ENCODE peak calls at places on chromosomes 12 and 14, in ten cellular contexts. F, D, G, P, U, E, S, X, L and Y are unnamed samples.
A peak's percentile ranks its signal among the peaks of the same experiment; 100 is the strongest.

GRCh38 chr12:130860311-130860710 is 11.6 kb upstream of the RAN start:
- DNase-seq in F (no peak), D (no peak), G (no peak), P (no peak), U (no peak), E (no peak), S (no peak), X (no peak), L (no peak), Y (no peak)

GRCh38 chr12:22529281-22530060 is 14.9 kb downstream of the C2CD5 start:
- DNase-seq in F (peak; percentile 49), D (peak; percentile 25), G (no peak), P (no peak), U (no peak), E (peak; percentile 49), S (no peak), X (peak; percentile 18), L (no peak), Y (no peak)

GRCh38 chr12:108447168-108447840 is 67.8 kb upstream of the FICD start:
- DNase-seq in F (no peak), D (no peak), G (no peak), P (no peak), U (no peak), E (no peak), S (no peak), X (no peak), L (no peak), Y (no peak)

GRCh38 chr12:49627752-49628360 is 4.5 kb downstream of the PRPF40B start:
- DNase-seq in F (peak; percentile 72), D (no peak), G (no peak), P (no peak), U (no peak), E (no peak), S (peak; percentile 4), X (no peak), L (peak; percentile 23), Y (no peak)

GRCh38 chr12:65147312-65147905 is 22.0 kb upstream of the LEMD3 start:
- DNase-seq in F (no peak), D (no peak), G (no peak), P (no peak), U (no peak), E (no peak), S (no peak), X (no peak), L (no peak), Y (no peak)

GRCh38 chr14:74377976-74378690 is 29.9 kb downstream of the VRTN start:
- DNase-seq in F (no peak), D (no peak), G (no peak), P (no peak), U (no peak), E (no peak), S (no peak), X (no peak), L (no peak), Y (no peak)

GRCh38 chr14:21346532-21347135 is 37.2 kb downstream of the SUPT16H start:
- DNase-seq in F (peak; percentile 41), D (no peak), G (no peak), P (no peak), U (no peak), E (no peak), S (no peak), X (no peak), L (no peak), Y (no peak)

GRCh38 chr12:94762943-94763342 is 112.6 kb upstream of the TMCC3 start:
- DNase-seq in F (no peak), D (no peak), G (no peak), P (no peak), U (no peak), E (no peak), S (no peak), X (no peak), L (no peak), Y (no peak)

GRCh38 chr12:130803707-130804106 is 35.3 kb downstream of the STX2 start:
- DNase-seq in F (peak; percentile 60), D (no peak), G (no peak), P (no peak), U (no peak), E (no peak), S (no peak), X (no peak), L (no peak), Y (no peak)

GRCh38 chr14:35402323-35403084 is 2.0 kb downstream of the NFKBIA start:
- DNase-seq in F (peak; percentile 18), D (no peak), G (no peak), P (peak; percentile 25), U (no peak), E (peak; percentile 54), S (peak; percentile 63), X (no peak), L (no peak), Y (no peak)

GRCh38 chr14:26930576-26930975 is 332.7 kb upstream of the NOVA1 start:
- DNase-seq in F (no peak), D (no peak), G (no peak), P (no peak), U (no peak), E (no peak), S (no peak), X (no peak), L (no peak), Y (no peak)

GRCh38 chr12:69630191-69630590 is 19.5 kb upstream of the LRRC10 start:
- DNase-seq in F (no peak), D (peak; percentile 20), G (no peak), P (no peak), U (no peak), E (no peak), S (no peak), X (no peak), L (no peak), Y (no peak)

GRCh38 chr12:32069071-32069470 is 37.6 kb upstream of the BICD1 start:
- DNase-seq in F (no peak), D (no peak), G (no peak), P (no peak), U (no peak), E (no peak), S (no peak), X (no peak), L (no peak), Y (peak; percentile 38)

GRCh38 chr14:96215845-96216244 is 11.2 kb downstream of the BDKRB2 start:
- DNase-seq in F (no peak), D (no peak), G (no peak), P (no peak), U (no peak), E (no peak), S (no peak), X (no peak), L (no peak), Y (no peak)

GRCh38 chr14:77372304-77372841 is 4.5 kb downstream of the TMED8 start:
- DNase-seq in F (peak; percentile 86), D (no peak), G (peak; percentile 83), P (no peak), U (no peak), E (peak; percentile 12), S (no peak), X (no peak), L (no peak), Y (no peak)

GRCh38 chr14:56975521-56975920 is 165.2 kb upstream of the OTX2 start:
- DNase-seq in F (no peak), D (no peak), G (no peak), P (no peak), U (no peak), E (no peak), S (no peak), X (no peak), L (no peak), Y (no peak)

GRCh38 chr14:104724981-104725771 is 1.1 kb downstream of the ADSS1 start:
- DNase-seq in F (no peak), D (no peak), G (no peak), P (no peak), U (peak; percentile 65), E (no peak), S (no peak), X (no peak), L (no peak), Y (no peak)
- H3K4me3 ChIP-seq in F (no peak overlapping the region), D (peak overlapping the region; percentile 66), G (no peak overlapping the region), P (no peak overlapping the region), U (peak overlapping the region; percentile 63), E (no peak overlapping the region), S (peak overlapping the region; percentile 67), X (peak overlapping the region; percentile 54), L (peak overlapping the region; percentile 76), Y (peak overlapping the region; percentile 52)

DNA sequence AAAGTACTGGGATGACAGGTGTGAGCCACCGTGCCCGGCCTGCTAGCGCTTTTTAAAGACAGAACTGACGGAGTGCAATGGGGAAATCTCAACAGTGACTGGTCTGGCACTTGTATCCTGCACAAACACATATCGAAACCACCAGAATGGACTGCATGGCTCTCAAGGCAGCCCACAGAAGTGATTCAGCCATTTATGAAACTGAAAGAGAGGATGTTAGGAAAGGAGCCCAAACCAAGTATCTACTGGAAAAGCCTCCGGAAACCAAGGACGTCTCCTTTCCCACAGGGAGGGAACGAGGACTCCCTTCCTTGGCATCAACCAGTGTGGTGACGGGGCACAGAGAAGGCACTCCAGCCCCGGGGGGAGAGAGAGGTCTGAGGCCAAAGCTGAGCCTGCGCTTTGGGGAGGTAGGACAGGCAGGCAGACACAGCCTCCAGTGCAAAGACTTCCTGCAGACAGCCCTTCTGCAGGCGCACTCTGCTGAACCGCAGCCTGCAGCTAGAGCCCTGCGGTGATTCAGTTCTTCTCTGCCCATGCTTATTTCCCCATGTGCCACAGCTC is 16.5 kb downstream of the SLC15A4 start:
- DNase-seq in F (no peak), D (no peak), G (no peak), P (no peak), U (no peak), E (no peak), S (no peak), X (no peak), L (no peak), Y (no peak)
- H3K27me3 ChIP-seq in F (no peaks in the 10 kb centered on the region), D (no peaks in the 10 kb centered on the region), G (no peaks in the 10 kb centered on the region), P (no peaks in the 10 kb centered on the region), U (no peaks in the 10 kb centered on the region), E (no peaks in the 10 kb centered on the region), S (no peaks in the 10 kb centered on the region), X (no peaks in the 10 kb centered on the region), L (no peaks in the 10 kb centered on the region), Y (no peaks in the 10 kb centered on the region)

DNA sequence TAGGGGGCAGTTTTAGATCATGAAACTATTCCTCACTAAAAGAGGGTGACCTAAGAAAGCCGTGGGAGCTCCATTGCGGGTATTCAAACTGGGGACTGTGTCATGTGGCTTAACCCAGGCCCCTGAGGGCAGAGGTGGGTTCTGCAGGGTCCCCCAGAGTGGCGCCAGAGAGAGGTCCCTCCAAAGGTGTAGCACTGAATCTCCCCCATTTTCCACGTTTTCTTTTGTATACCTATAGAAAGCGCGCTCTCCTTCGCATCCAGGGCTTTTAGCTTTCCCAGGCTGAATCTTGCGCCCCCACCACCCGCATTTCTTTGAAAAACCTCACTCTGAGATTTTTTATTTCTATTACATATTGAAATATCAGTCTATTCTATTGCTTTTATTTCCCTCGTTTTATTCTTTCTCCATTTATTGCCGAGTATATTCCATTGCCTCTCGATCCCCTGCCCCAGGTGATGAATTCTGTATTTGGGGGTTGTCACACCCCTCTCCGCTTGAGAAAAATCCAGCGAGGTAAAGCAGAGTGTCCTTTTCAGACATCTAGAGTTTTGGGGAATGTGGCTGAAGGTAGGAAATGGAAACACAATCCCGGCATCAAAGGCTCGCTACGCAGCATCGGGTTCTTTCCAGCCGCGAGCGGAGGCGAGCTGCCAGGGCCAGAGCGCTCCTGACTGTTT is 895 bp upstream of the HOXC13 start:
- DNase-seq in F (no peak), D (no peak), G (no peak), P (no peak), U (no peak), E (no peak), S (no peak), X (no peak), L (no peak), Y (no peak)
- H3K4me3 ChIP-seq in F (no peak overlapping the region), D (no peak overlapping the region), G (no peak overlapping the region), P (no peak overlapping the region), U (no peak overlapping the region), E (no peak overlapping the region), S (no peak overlapping the region), X (peak overlapping the region; percentile 17), L (peak overlapping the region; percentile 39), Y (no peak overlapping the region)

GRCh38 chr14:105488781-105489606 is 2.1 kb upstream of the TEDC1 start:
- DNase-seq in F (no peak), D (no peak), G (no peak), P (no peak), U (peak; percentile 20), E (peak; percentile 30), S (peak; percentile 39), X (no peak), L (no peak), Y (no peak)
- H3K27me3 ChIP-seq in F (peaks cover 19% of the 10 kb centered on the region), D (no peaks in the 10 kb centered on the region), G (no peaks in the 10 kb centered on the region), P (no peaks in the 10 kb centered on the region), U (no peaks in the 10 kb centered on the region), E (no peaks in the 10 kb centered on the region), S (peaks cover 12% of the 10 kb centered on the region), X (peaks cover 20% of the 10 kb centered on the region), L (no peaks in the 10 kb centered on the region), Y (peaks cover 26% of the 10 kb centered on the region)